ENCODE peak calls at places on chromosomes 12 and 14, in seven cellular contexts. One of them, this sample, is unnamed.

GRCh38 chr12:57893460-57894353 is 47.2 kb upstream of the CTDSP2 start:
- DNase-seq in HFF-Myc: peak
- DNase-seq in AG04450: peak
- DNase-seq in left lung: peak
- DNase-seq in astrocyte of the cerebellum: peak
- DNase-seq in WTC11: peak
- DNase-seq in PC-3: no peak
- DNase-seq in this sample: peak

GRCh38 chr14:72605096-72605920 is 288.6 kb downstream of the DPF3 start:
- DNase-seq in HFF-Myc: no peak
- DNase-seq in AG04450: no peak
- DNase-seq in left lung: no peak
- DNase-seq in astrocyte of the cerebellum: no peak
- DNase-seq in WTC11: no peak
- DNase-seq in PC-3: no peak
- DNase-seq in this sample: peak

GRCh38 chr12:99618657-99619056 is 28.9 kb upstream of the GARIN6 start:
- DNase-seq in HFF-Myc: no peak
- DNase-seq in AG04450: no peak
- DNase-seq in left lung: no peak
- DNase-seq in astrocyte of the cerebellum: no peak
- DNase-seq in WTC11: no peak
- DNase-seq in PC-3: no peak
- DNase-seq in this sample: no peak

GRCh38 chr12:68823711-68824110 is 15.7 kb downstream of the MDM2 start:
- DNase-seq in HFF-Myc: no peak
- DNase-seq in AG04450: no peak
- DNase-seq in left lung: no peak
- DNase-seq in astrocyte of the cerebellum: peak
- DNase-seq in WTC11: no peak
- DNase-seq in PC-3: no peak
- DNase-seq in this sample: no peak

GRCh38 chr12:2976581-2976996 is 17.4 kb downstream of the TEAD4 start:
- DNase-seq in HFF-Myc: no peak
- DNase-seq in AG04450: no peak
- DNase-seq in left lung: no peak
- DNase-seq in astrocyte of the cerebellum: no peak
- DNase-seq in WTC11: peak
- DNase-seq in PC-3: no peak
- DNase-seq in this sample: no peak

GRCh38 chr14:23300687-23301223 is 1.9 kb downstream of the PPP1R3E start:
- DNase-seq in HFF-Myc: no peak
- DNase-seq in AG04450: no peak
- DNase-seq in left lung: no peak
- DNase-seq in astrocyte of the cerebellum: no peak
- DNase-seq in WTC11: no peak
- DNase-seq in PC-3: peak
- DNase-seq in this sample: no peak

GRCh38 chr12:124827588-124828184 is 36.0 kb downstream of the SCARB1 start:
- DNase-seq in HFF-Myc: no peak
- DNase-seq in AG04450: no peak
- DNase-seq in left lung: no peak
- DNase-seq in astrocyte of the cerebellum: no peak
- DNase-seq in WTC11: no peak
- DNase-seq in PC-3: peak
- DNase-seq in this sample: no peak

GRCh38 chr14:89959853-89960493 is 4.2 kb downstream of the TDP1 start:
- DNase-seq in HFF-Myc: no peak
- DNase-seq in AG04450: no peak
- DNase-seq in left lung: no peak
- DNase-seq in astrocyte of the cerebellum: no peak
- DNase-seq in WTC11: no peak
- DNase-seq in PC-3: no peak
- DNase-seq in this sample: no peak

GRCh38 chr12:6333029-6333428 is 8.8 kb downstream of the TNFRSF1A start:
- DNase-seq in HFF-Myc: no peak
- DNase-seq in AG04450: no peak
- DNase-seq in left lung: no peak
- DNase-seq in astrocyte of the cerebellum: no peak
- DNase-seq in WTC11: no peak
- DNase-seq in PC-3: no peak
- DNase-seq in this sample: no peak

GRCh38 chr12:96578526-96579125 is 89.2 kb downstream of the CFAP54 start:
- DNase-seq in HFF-Myc: peak
- DNase-seq in AG04450: peak
- DNase-seq in left lung: no peak
- DNase-seq in astrocyte of the cerebellum: peak
- DNase-seq in WTC11: no peak
- DNase-seq in PC-3: peak
- DNase-seq in this sample: no peak

GRCh38 chr14:96424104-96424989 is 32.4 kb downstream of the AK7 start:
- DNase-seq in HFF-Myc: peak
- DNase-seq in AG04450: peak
- DNase-seq in left lung: peak
- DNase-seq in astrocyte of the cerebellum: peak
- DNase-seq in WTC11: no peak
- DNase-seq in PC-3: peak
- DNase-seq in this sample: no peak

GRCh38 chr12:124898200-124898950 is 16.1 kb downstream of the UBC start:
- DNase-seq in HFF-Myc: no peak
- DNase-seq in AG04450: no peak
- DNase-seq in left lung: peak
- DNase-seq in astrocyte of the cerebellum: no peak
- DNase-seq in WTC11: peak
- DNase-seq in PC-3: peak
- DNase-seq in this sample: no peak

GRCh38 chr14:94136575-94137331 is 7.3 kb upstream of the IFI27L2 start:
- DNase-seq in HFF-Myc: peak
- DNase-seq in AG04450: peak
- DNase-seq in left lung: peak
- DNase-seq in astrocyte of the cerebellum: peak
- DNase-seq in WTC11: peak
- DNase-seq in PC-3: peak
- DNase-seq in this sample: no peak

GRCh38 chr12:52358575-52359350 is 8.5 kb downstream of the KRT85 start:
- DNase-seq in HFF-Myc: no peak
- DNase-seq in AG04450: no peak
- DNase-seq in left lung: no peak
- DNase-seq in astrocyte of the cerebellum: no peak
- DNase-seq in WTC11: no peak
- DNase-seq in PC-3: peak
- DNase-seq in this sample: no peak

GRCh38 chr12:52713960-52714886 is 10.9 kb upstream of the KRT77 start:
- DNase-seq in HFF-Myc: no peak
- DNase-seq in AG04450: no peak
- DNase-seq in left lung: no peak
- DNase-seq in astrocyte of the cerebellum: no peak
- DNase-seq in WTC11: peak
- DNase-seq in PC-3: no peak
- DNase-seq in this sample: no peak

GRCh38 chr12:89951050-89951693 is 242.5 kb upstream of the ATP2B1 start:
- DNase-seq in HFF-Myc: no peak
- DNase-seq in AG04450: no peak
- DNase-seq in left lung: no peak
- DNase-seq in astrocyte of the cerebellum: no peak
- DNase-seq in WTC11: no peak
- DNase-seq in PC-3: peak
- DNase-seq in this sample: no peak

GRCh38 chr12:11578461-11578993 is 70.9 kb upstream of the ETV6 start:
- DNase-seq in HFF-Myc: no peak
- DNase-seq in AG04450: no peak
- DNase-seq in left lung: no peak
- DNase-seq in astrocyte of the cerebellum: no peak
- DNase-seq in WTC11: no peak
- DNase-seq in PC-3: no peak
- DNase-seq in this sample: no peak

GRCh38 chr12:93467351-93468007 is at the start of gene MRPL42:
- DNase-seq in HFF-Myc: peak
- DNase-seq in AG04450: peak
- DNase-seq in left lung: peak
- DNase-seq in astrocyte of the cerebellum: peak
- DNase-seq in WTC11: peak
- DNase-seq in PC-3: peak
- DNase-seq in this sample: no peak

GRCh38 chr14:45201908-45202307 is 51.1 kb downstream of the MIS18BP1 start:
- DNase-seq in HFF-Myc: no peak
- DNase-seq in AG04450: no peak
- DNase-seq in left lung: no peak
- DNase-seq in astrocyte of the cerebellum: no peak
- DNase-seq in WTC11: peak
- DNase-seq in PC-3: peak
- DNase-seq in this sample: no peak

GRCh38 chr14:78170203-78170602 is at the start of gene NRXN3:
- DNase-seq in HFF-Myc: no peak
- DNase-seq in AG04450: no peak
- DNase-seq in left lung: no peak
- DNase-seq in astrocyte of the cerebellum: no peak
- DNase-seq in WTC11: peak
- DNase-seq in PC-3: no peak
- DNase-seq in this sample: no peak

GRCh38 chr12:45756666-45757065 is 27.2 kb downstream of the ARID2 start:
- DNase-seq in HFF-Myc: no peak
- DNase-seq in AG04450: peak
- DNase-seq in left lung: no peak
- DNase-seq in astrocyte of the cerebellum: no peak
- DNase-seq in WTC11: no peak
- DNase-seq in PC-3: no peak
- DNase-seq in this sample: no peak

GRCh38 chr12:56932867-56933266 is 1.3 kb downstream of the SDR9C7 start:
- DNase-seq in HFF-Myc: no peak
- DNase-seq in AG04450: no peak
- DNase-seq in left lung: peak
- DNase-seq in astrocyte of the cerebellum: no peak
- DNase-seq in WTC11: no peak
- DNase-seq in PC-3: no peak
- DNase-seq in this sample: no peak

GRCh38 chr14:61608245-61609142 is 86.8 kb upstream of the HIF1A start:
- DNase-seq in HFF-Myc: no peak
- DNase-seq in AG04450: no peak
- DNase-seq in left lung: no peak
- DNase-seq in astrocyte of the cerebellum: no peak
- DNase-seq in WTC11: no peak
- DNase-seq in PC-3: peak
- DNase-seq in this sample: no peak

GRCh38 chr12:48165089-48166031 is 8.0 kb upstream of the ASB8 start:
- DNase-seq in HFF-Myc: peak
- DNase-seq in AG04450: peak
- DNase-seq in left lung: no peak
- DNase-seq in astrocyte of the cerebellum: peak
- DNase-seq in WTC11: peak
- DNase-seq in PC-3: peak
- DNase-seq in this sample: no peak

GRCh38 chr12:26271889-26272492 is 76.6 kb downstream of the SSPN start:
- DNase-seq in HFF-Myc: no peak
- DNase-seq in AG04450: peak
- DNase-seq in left lung: peak
- DNase-seq in astrocyte of the cerebellum: peak
- DNase-seq in WTC11: no peak
- DNase-seq in PC-3: peak
- DNase-seq in this sample: peak

GRCh38 chr12:116520801-116521471 is 38.2 kb upstream of the MAP1LC3B2 start:
- DNase-seq in HFF-Myc: no peak
- DNase-seq in AG04450: no peak
- DNase-seq in left lung: no peak
- DNase-seq in astrocyte of the cerebellum: peak
- DNase-seq in WTC11: no peak
- DNase-seq in PC-3: no peak
- DNase-seq in this sample: no peak

GRCh38 chr12:131929530-131930456 is 717 bp downstream of the PUS1 start:
- DNase-seq in HFF-Myc: no peak
- DNase-seq in AG04450: no peak
- DNase-seq in left lung: no peak
- DNase-seq in astrocyte of the cerebellum: no peak
- DNase-seq in WTC11: peak
- DNase-seq in PC-3: peak
- DNase-seq in this sample: no peak

GRCh38 chr14:91573894-91574837 is 64.1 kb upstream of the PPP4R3A start:
- DNase-seq in HFF-Myc: no peak
- DNase-seq in AG04450: no peak
- DNase-seq in left lung: peak
- DNase-seq in astrocyte of the cerebellum: peak
- DNase-seq in WTC11: peak
- DNase-seq in PC-3: peak
- DNase-seq in this sample: no peak
- TF ChIP-seq CTCF in HFF-Myc: no peak
- TF ChIP-seq CTCF in AG04450: no peak
- TF ChIP-seq CTCF in left lung: no peak
- TF ChIP-seq CTCF in astrocyte of the cerebellum: no peak
- TF ChIP-seq CTCF in WTC11: no peak
- TF ChIP-seq CTCF in PC-3: no peak
- TF ChIP-seq CTCF in this sample: no peak

DNA sequence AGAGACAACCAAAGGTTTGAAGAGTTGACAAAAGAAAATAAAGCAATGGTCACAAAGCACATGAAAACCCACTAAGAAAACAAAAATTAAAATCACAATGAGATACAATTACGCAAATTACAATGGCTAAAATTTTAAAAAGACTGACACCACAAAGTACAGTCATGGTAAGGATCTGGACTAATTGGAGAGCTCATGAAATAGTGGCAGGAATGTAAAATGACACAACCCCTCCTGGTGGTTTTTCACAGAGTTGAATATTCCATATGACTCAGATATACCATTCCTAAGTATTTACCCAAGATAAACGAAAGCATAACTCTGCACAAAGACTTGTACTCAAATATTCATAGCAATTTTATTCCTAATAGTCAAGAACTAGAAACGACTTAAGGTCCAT is 65.9 kb downstream of the NOVA1 start:
- DNase-seq in HFF-Myc: no peak
- DNase-seq in AG04450: no peak
- DNase-seq in left lung: no peak
- DNase-seq in astrocyte of the cerebellum: peak
- DNase-seq in WTC11: no peak
- DNase-seq in PC-3: peak
- DNase-seq in this sample: no peak
- TF ChIP-seq CTCF in HFF-Myc: no peak
- TF ChIP-seq CTCF in AG04450: peak
- TF ChIP-seq CTCF in left lung: no peak
- TF ChIP-seq CTCF in astrocyte of the cerebellum: peak
- TF ChIP-seq CTCF in WTC11: no peak
- TF ChIP-seq CTCF in PC-3: peak
- TF ChIP-seq CTCF in this sample: no peak

GRCh38 chr14:64209428-64210165 is 84.6 kb downstream of the ESR2 start:
- DNase-seq in HFF-Myc: no peak
- DNase-seq in AG04450: no peak
- DNase-seq in left lung: peak
- DNase-seq in astrocyte of the cerebellum: no peak
- DNase-seq in WTC11: no peak
- DNase-seq in PC-3: no peak
- DNase-seq in this sample: no peak
- TF ChIP-seq CTCF in HFF-Myc: no peak
- TF ChIP-seq CTCF in AG04450: no peak
- TF ChIP-seq CTCF in left lung: no peak
- TF ChIP-seq CTCF in astrocyte of the cerebellum: no peak
- TF ChIP-seq CTCF in WTC11: no peak
- TF ChIP-seq CTCF in PC-3: no peak
- TF ChIP-seq CTCF in this sample: no peak

GRCh38 chr12:100955139-100955538 is 160.6 kb downstream of the ANO4 start:
- DNase-seq in HFF-Myc: no peak
- DNase-seq in AG04450: peak
- DNase-seq in left lung: no peak
- DNase-seq in astrocyte of the cerebellum: peak
- DNase-seq in WTC11: peak
- DNase-seq in PC-3: peak
- DNase-seq in this sample: no peak
- TF ChIP-seq CTCF in HFF-Myc: no peak
- TF ChIP-seq CTCF in AG04450: no peak
- TF ChIP-seq CTCF in left lung: no peak
- TF ChIP-seq CTCF in astrocyte of the cerebellum: no peak
- TF ChIP-seq CTCF in WTC11: no peak
- TF ChIP-seq CTCF in PC-3: no peak
- TF ChIP-seq CTCF in this sample: no peak